ENCODE peak calls at places on chromosomes 5 and 9, in nine cellular contexts. G is activated T-helper 1 cell treated with Interleukin-2 at 50 U/mL for 16 hours; Q is NCI-H774; I is NCI-H1105 treated with DMSO at 0.1 percent for 48 hours; F is glutamatergic neuron; P is activated naive CD4-positive, alpha-beta T cell; X is posterior vena cava; M is stomach; B is BJ. J is an unnamed sample.

GRCh38 chr9:114290561-114290986 is 32.3 kb upstream of the ORM1 start:
- DNase-seq in G (no peak), Q (no peak), I (no peak), F (peak; percentile 18), P (no peak), X (peak; percentile 62), M (no peak), B (no peak), J (no peak)

GRCh38 chr9:107684224-107684623 is 194.7 kb upstream of the KLF4 start:
- DNase-seq in G (no peak), Q (no peak), I (no peak), F (no peak), P (no peak), X (no peak), M (no peak), B (no peak), J (no peak)

GRCh38 chr5:151596839-151597539 is 5.9 kb upstream of the FAT2 start:
- DNase-seq in G (no peak), Q (no peak), I (no peak), F (no peak), P (no peak), X (no peak), M (no peak), B (no peak), J (no peak)

GRCh38 chr5:74200560-74200959 is 440.0 kb downstream of the ENC1 start:
- DNase-seq in G (no peak), Q (peak; percentile 98), I (peak; percentile 21), F (no peak), P (no peak), X (no peak), M (no peak), B (no peak), J (no peak)

GRCh38 chr9:15403155-15403554 is 19.5 kb upstream of the SNAPC3 start:
- DNase-seq in G (no peak), Q (no peak), I (no peak), F (no peak), P (no peak), X (no peak), M (no peak), B (no peak), J (no peak)

GRCh38 chr9:74577956-74578355 is 80.8 kb downstream of the RORB start:
- DNase-seq in G (no peak), Q (no peak), I (no peak), F (no peak), P (no peak), X (no peak), M (no peak), B (no peak), J (no peak)

GRCh38 chr5:593511-593910 is 18.6 kb upstream of the CEP72 start:
- DNase-seq in G (no peak), Q (no peak), I (no peak), F (no peak), P (no peak), X (peak; percentile 44), M (peak; percentile 11), B (no peak), J (no peak)

GRCh38 chr5:120254385-120254784 is 209.7 kb upstream of the PRR16 start:
- DNase-seq in G (no peak), Q (no peak), I (no peak), F (no peak), P (no peak), X (no peak), M (no peak), B (no peak), J (no peak)

GRCh38 chr5:140041492-140042421 is 1.3 kb downstream of the NRG2 start:
- DNase-seq in G (no peak), Q (no peak), I (peak; percentile 44), F (peak; percentile 44), P (no peak), X (peak; percentile 78), M (peak; percentile 66), B (no peak), J (peak; percentile 40)

GRCh38 chr5:173973614-173973969 is 15.4 kb upstream of the C5orf47 start:
- DNase-seq in G (no peak), Q (peak; percentile 50), I (peak; percentile 9), F (no peak), P (no peak), X (no peak), M (peak; percentile 48), B (no peak), J (no peak)

GRCh38 chr9:133729646-133730281 is 8.4 kb downstream of the SARDH start:
- DNase-seq in G (no peak), Q (no peak), I (no peak), F (no peak), P (no peak), X (peak; percentile 43), M (peak; percentile 21), B (no peak), J (no peak)

GRCh38 chr5:79816014-79816413 is 126.4 kb downstream of the CMYA5 start:
- DNase-seq in G (no peak), Q (no peak), I (no peak), F (no peak), P (no peak), X (no peak), M (no peak), B (no peak), J (no peak)